ENCODE peak calls at places on chromosome 2, in five cellular contexts. Z, Q, P, W and V are unnamed samples.

GRCh38 chr2:47501374-47502200 is 98.6 kb downstream of the MSH2 start:
- DNase-seq in Q (peak), W (peak), P (no peak), Z (no peak), V (no peak)

GRCh38 chr2:100813527-100813926 is 6.4 kb upstream of the NPAS2 start:
- DNase-seq in P (no peak), W (peak), Q (peak), Z (no peak), V (no peak)

GRCh38 chr2:160492401-160493226 is 993 bp downstream of the RBMS1 start:
- DNase-seq in Q (peak), Z (peak), P (peak), W (peak), V (peak)

GRCh38 chr2:241653210-241653750 is 15.8 kb downstream of the ATG4B start:
- DNase-seq in Q (no peak), Z (no peak), P (no peak), W (no peak), V (no peak)

GRCh38 chr2:131132729-131133128 is 27.6 kb downstream of the PLEKHB2 start:
- DNase-seq in P (no peak), W (no peak), Z (no peak), Q (no peak), V (no peak)

GRCh38 chr2:216424305-216424704 is 12.0 kb downstream of the SMARCAL1 start:
- DNase-seq in Q (no peak), Z (no peak), P (no peak), W (peak), V (no peak)

GRCh38 chr2:56534321-56534720 is 350.5 kb downstream of the CCDC85A start:
- DNase-seq in Z (no peak), P (no peak), W (no peak), Q (no peak), V (no peak)

GRCh38 chr2:100427627-100428258 is 10.3 kb upstream of the CHST10 start:
- DNase-seq in P (no peak), Q (peak), W (no peak), Z (peak), V (no peak)

GRCh38 chr2:3692375-3692774 is 11.0 kb upstream of the DCDC2C start:
- DNase-seq in W (no peak), Q (peak), Z (no peak), P (peak), V (no peak)
- TF ChIP-seq CTCF in W (peak), Q (peak), Z (peak), P (peak), V (no peak)

GRCh38 chr2:10426726-10427567 is 21.2 kb downstream of the ODC1 start:
- DNase-seq in Q (no peak), W (no peak), P (no peak), Z (no peak), V (no peak)
- H3K4me3 ChIP-seq in Q (no peak), W (no peak), P (no peak), Z (no peak), V (no peak)

GRCh38 chr2:42458396-42458795 is 35.4 kb downstream of the KCNG3 start:
- DNase-seq in Z (no peak), P (no peak), Q (no peak), W (no peak), V (no peak)

GRCh38 chr2:42452545-42452944 is 41.2 kb downstream of the KCNG3 start:
- DNase-seq in Q (no peak), Z (no peak), P (no peak), W (no peak), V (no peak)

GRCh38 chr2:42456126-42456839 is 37.5 kb downstream of the KCNG3 start:
- DNase-seq in P (no peak), Z (no peak), W (no peak), Q (no peak), V (no peak)

GRCh38 chr2:42459296-42459695 is 34.5 kb downstream of the KCNG3 start:
- DNase-seq in P (no peak), W (no peak), Z (no peak), Q (no peak), V (no peak)

DNA sequence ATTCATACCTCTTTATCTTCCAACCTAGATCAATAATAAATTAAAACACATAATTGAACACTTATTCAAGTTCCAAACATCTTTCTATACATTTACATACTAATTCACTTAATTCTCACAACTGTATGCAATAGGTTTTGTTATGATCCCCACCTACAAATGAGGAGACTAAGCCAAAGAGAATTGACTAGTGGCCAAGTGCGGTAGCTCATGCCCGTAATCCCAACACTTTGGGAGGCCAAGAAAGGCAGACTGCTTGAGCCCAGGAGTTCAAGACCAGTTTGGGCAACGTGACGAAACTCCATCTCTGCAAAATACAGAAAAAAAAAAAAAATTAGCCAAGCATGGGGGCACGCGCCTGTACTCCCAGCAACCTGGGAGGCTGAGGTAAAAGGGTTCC is 36.8 kb downstream of the KCNG3 start:
- DNase-seq in Z (no peak), W (no peak), Q (no peak), P (no peak), V (no peak)
- TF ChIP-seq CTCF in Z (no peak), W (no peak), Q (no peak), P (no peak), V (no peak)

GRCh38 chr2:12720752-12721151 is 4.0 kb downstream of the TRIB2 start:
- DNase-seq in Z (no peak), P (no peak), Q (no peak), W (no peak), V (no peak)
- H3K4me3 ChIP-seq in Z (peak), P (no peak), Q (peak), W (peak), V (peak)

GRCh38 chr2:168116448-168116847 is 130.9 kb downstream of the STK39 start:
- DNase-seq in Q (peak), Z (no peak), W (no peak), P (no peak), V (no peak)
- TF ChIP-seq CTCF in Q (peak), Z (no peak), W (peak), P (no peak), V (no peak)

GRCh38 chr2:27653397-27653796 is 10.0 kb downstream of the SUPT7L start:
- DNase-seq in Q (peak), P (no peak), W (no peak), Z (no peak), V (no peak)

GRCh38 chr2:27655155-27655951 is 8.1 kb downstream of the SUPT7L start:
- DNase-seq in Z (no peak), P (no peak), Q (peak), W (peak), V (no peak)

GRCh38 chr2:27652790-27653189 is 10.6 kb downstream of the SUPT7L start:
- DNase-seq in Z (no peak), Q (no peak), W (no peak), P (no peak), V (no peak)

GRCh38 chr2:27651056-27651455 is 12.4 kb downstream of the SUPT7L start:
- DNase-seq in W (no peak), Q (no peak), Z (no peak), P (no peak), V (no peak)

GRCh38 chr2:27652341-27652740 is 11.1 kb downstream of the SUPT7L start:
- DNase-seq in Q (no peak), Z (no peak), W (no peak), P (no peak), V (no peak)
- H3K4me3 ChIP-seq in Q (no peak), Z (no peak), W (no peak), P (no peak), V (no peak)

GRCh38 chr2:212005077-212005671 is 533.4 kb downstream of the ERBB4 start:
- DNase-seq in Z (peak), W (peak), P (peak), Q (peak), V (no peak)
- TF ChIP-seq CTCF in Z (peak), W (peak), P (peak), Q (peak), V (no peak)